ENCODE peak calls at places on chromosomes 11 and 22, in ten cellular contexts. J is astrocyte, S is RWPE1, V is sigmoid colon, M is epithelial cell of esophagus, B is neural crest cell, Q is lower lobe of right lung, T is tibial artery, Y is BJ, O is progenitor cell of endocrine pancreas. I is an unnamed sample.

GRCh38 chr11:133064152-133064877 is 468.0 kb downstream of the OPCML start:
- DNase-seq in Y (no peak), O (peak; percentile 86), V (peak; percentile 76), J (peak; percentile 75), B (peak; percentile 83), Q (peak; percentile 69), M (peak; percentile 31), S (no peak), T (no peak), I (no peak)

GRCh38 chr11:8352852-8353505 is 89.3 kb upstream of the LMO1 start:
- DNase-seq in Q (no peak), V (no peak), B (no peak), S (peak; percentile 26), T (no peak), Y (no peak), O (no peak), M (peak; percentile 32), J (no peak), I (no peak)

GRCh38 chr11:8963569-8964323 is 496 bp downstream of the TMEM9B start:
- DNase-seq in B (no peak), T (peak; percentile 91), J (peak; percentile 44), M (peak; percentile 88), Q (peak; percentile 92), S (peak; percentile 78), Y (no peak), O (peak; percentile 59), V (peak; percentile 90), I (peak; percentile 36)

GRCh38 chr22:36961626-36962025 is 48.2 kb downstream of the CSF2RB start:
- DNase-seq in B (no peak), Q (no peak), M (no peak), Y (no peak), V (no peak), O (no peak), S (no peak), J (no peak), T (no peak), I (no peak)

GRCh38 chr11:122809861-122810260 is 28.4 kb upstream of the CRTAM start:
- DNase-seq in J (no peak), V (no peak), T (no peak), Y (no peak), B (no peak), S (no peak), M (no peak), Q (no peak), O (no peak), I (no peak)

GRCh38 chr11:69511358-69512015 is 30.0 kb downstream of the LINC01488 start:
- DNase-seq in J (peak; percentile 43), V (peak; percentile 57), M (no peak), B (no peak), O (no peak), T (no peak), S (no peak), Q (peak; percentile 30), Y (no peak), I (no peak)

GRCh38 chr22:48353116-48353947 is 1474.3 kb downstream of the BRD1 start:
- DNase-seq in Y (no peak), J (no peak), T (no peak), M (no peak), Q (peak; percentile 24), V (peak; percentile 46), B (no peak), S (no peak), O (no peak), I (no peak)

GRCh38 chr11:33699515-33700424 is 856 bp downstream of the C11orf91 start:
- DNase-seq in V (no peak), B (peak; percentile 31), J (no peak), O (no peak), S (no peak), M (peak; percentile 51), Q (peak; percentile 64), Y (no peak), T (no peak), I (no peak)

GRCh38 chr11:62236187-62236586 is 5.9 kb upstream of the SCGB1D2 start:
- DNase-seq in J (no peak), M (no peak), B (no peak), O (no peak), T (no peak), V (no peak), Y (no peak), S (no peak), Q (no peak), I (no peak)

GRCh38 chr11:62237499-62237898 is 4.5 kb upstream of the SCGB1D2 start:
- DNase-seq in Q (no peak), Y (no peak), O (no peak), B (no peak), J (no peak), S (no peak), V (no peak), T (no peak), M (no peak), I (no peak)

GRCh38 chr11:62238151-62238550 is 3.9 kb upstream of the SCGB1D2 start:
- DNase-seq in B (no peak), V (no peak), M (no peak), O (no peak), Y (no peak), Q (no peak), T (no peak), S (no peak), J (no peak), I (no peak)

DNA sequence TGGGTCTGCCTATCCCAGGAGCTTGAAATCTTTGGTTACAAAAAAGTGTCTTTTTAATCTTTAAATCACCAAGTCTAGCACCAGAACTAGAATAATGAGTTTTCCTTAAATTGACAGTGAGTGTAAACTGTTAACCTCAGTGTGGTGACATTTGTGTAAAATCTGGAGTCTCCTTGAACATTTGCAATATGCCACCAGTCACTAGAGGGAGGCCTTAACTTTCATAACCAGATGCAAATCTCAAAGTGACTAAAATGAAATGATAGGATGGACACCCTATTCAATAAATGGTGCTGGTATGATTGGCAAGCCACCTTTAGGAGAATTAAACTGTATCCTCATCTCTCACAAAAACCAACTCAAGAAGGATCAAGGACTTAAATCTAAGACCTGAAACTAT is 8.3 kb upstream of the SCGB1D2 start:
- DNase-seq in T (no peak), B (no peak), Q (no peak), V (no peak), Y (no peak), J (no peak), M (peak; percentile 6), O (no peak), S (no peak), I (no peak)
- TF ChIP-seq CTCF in T (no peak), B (no peak), Q (no peak), V (no peak), Y (no peak), J (no peak), M (no peak), O (no peak), S (no peak), I (no peak)

GRCh38 chr11:116070555-116070954 is 566.3 kb upstream of the CADM1 start:
- DNase-seq in Q (no peak), Y (no peak), O (no peak), J (no peak), V (no peak), B (no peak), S (no peak), M (no peak), T (no peak), I (no peak)

GRCh38 chr11:116072133-116072532 is 567.9 kb upstream of the CADM1 start:
- DNase-seq in J (no peak), Q (no peak), S (no peak), B (no peak), Y (no peak), O (no peak), M (no peak), V (no peak), T (no peak), I (no peak)

GRCh38 chr11:116073854-116074837 is 569.9 kb upstream of the CADM1 start:
- DNase-seq in J (peak; percentile 65), V (no peak), M (no peak), T (no peak), Q (no peak), O (no peak), S (no peak), B (peak; percentile 28), Y (no peak), I (no peak)

GRCh38 chr11:116071241-116071640 is 567.0 kb upstream of the CADM1 start:
- DNase-seq in B (no peak), Y (no peak), O (no peak), M (no peak), J (no peak), Q (no peak), T (no peak), V (no peak), S (no peak), I (no peak)

DNA sequence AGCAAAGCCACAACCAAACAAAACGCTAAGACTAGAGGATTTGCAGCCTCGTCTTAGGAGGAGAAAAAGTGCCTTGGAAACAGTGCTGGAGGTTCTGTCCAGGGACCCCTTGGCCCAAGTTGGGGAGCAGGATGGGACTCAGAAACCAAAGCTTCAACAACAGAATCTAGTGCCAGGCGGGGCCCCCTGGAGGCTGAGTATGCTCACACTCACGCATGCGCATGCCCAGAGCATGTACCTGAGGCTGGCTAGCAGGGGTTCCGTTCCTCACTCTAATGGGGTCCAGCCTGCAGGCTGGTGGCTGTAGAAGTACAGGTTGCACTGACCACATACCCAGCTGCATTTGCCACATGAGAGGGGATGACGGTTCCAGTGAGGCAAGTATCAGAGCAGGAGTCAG is 568.6 kb upstream of the CADM1 start:
- DNase-seq in O (no peak), M (no peak), B (peak; percentile 46), Q (no peak), J (no peak), Y (no peak), T (no peak), V (no peak), S (no peak), I (no peak)
- TF ChIP-seq CTCF in O (peak; percentile 53), M (no peak), B (peak; percentile 42), Q (no peak), J (peak; percentile 10), Y (no peak), T (no peak), V (no peak), S (no peak), I (no peak)

DNA sequence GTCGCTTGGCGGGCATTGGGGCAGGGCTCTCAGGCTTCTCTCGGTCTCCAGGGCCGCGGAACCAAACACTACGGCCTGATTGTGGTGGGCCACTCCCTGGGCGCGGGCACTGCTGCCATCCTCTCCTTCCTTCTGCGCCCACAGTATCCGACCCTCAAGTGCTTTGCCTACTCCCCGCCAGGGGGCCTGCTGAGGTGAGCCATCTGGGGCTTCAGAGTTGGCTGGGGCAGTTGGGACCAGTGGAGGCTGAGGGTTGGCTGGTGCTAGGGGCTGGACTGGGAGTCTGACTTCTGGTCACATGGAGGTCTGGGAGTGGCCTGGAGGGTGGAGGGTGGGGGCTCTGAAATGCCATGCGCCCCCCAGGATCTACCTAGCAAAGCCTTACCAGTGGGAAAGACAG is 15.3 kb upstream of the MYRF start:
- DNase-seq in V (no peak), Y (no peak), Q (no peak), O (no peak), M (no peak), S (no peak), J (no peak), T (no peak), B (no peak), I (no peak)
- TF ChIP-seq CTCF in V (no peak), Y (no peak), Q (no peak), O (no peak), M (no peak), S (no peak), J (no peak), T (no peak), B (no peak), I (no peak)

GRCh38 chr22:26527574-26528465 is 15.5 kb upstream of the TFIP11 start:
- DNase-seq in S (no peak), Q (no peak), T (no peak), V (no peak), B (no peak), J (no peak), Y (no peak), O (no peak), M (no peak), I (no peak)

GRCh38 chr22:26529345-26529744 is 17.1 kb upstream of the TFIP11 start:
- DNase-seq in J (no peak), T (no peak), Y (no peak), O (no peak), V (no peak), B (no peak), M (peak; percentile 76), Q (no peak), S (peak; percentile 26), I (no peak)

GRCh38 chr22:26526165-26526564 is 13.9 kb upstream of the TFIP11 start:
- DNase-seq in B (no peak), T (no peak), Q (no peak), S (no peak), O (no peak), M (no peak), V (no peak), J (no peak), Y (no peak), I (no peak)

GRCh38 chr22:26524870-26525269 is 12.6 kb upstream of the TFIP11 start:
- DNase-seq in Y (no peak), T (no peak), B (no peak), M (no peak), J (no peak), Q (no peak), O (no peak), S (no peak), V (no peak), I (no peak)

GRCh38 chr22:26527167-26527566 is 14.9 kb upstream of the TFIP11 start:
- DNase-seq in O (no peak), Q (no peak), M (no peak), S (no peak), T (no peak), V (no peak), J (no peak), Y (no peak), B (no peak), I (no peak)
- TF ChIP-seq CTCF in O (no peak), Q (no peak), M (no peak), S (no peak), T (no peak), V (no peak), J (no peak), Y (no peak), B (no peak), I (no peak)

I was measured in omental fat pad.